ENCODE peak calls at places on chromosomes 16 and 17, in nine cellular contexts. H, K, Q, F, S, U, G, R and I are unnamed samples.

GRCh38 chr16:75264531-75264998 is 13.1 kb upstream of the BCAR1 start:
- DNase-seq in U (no peak), H (peak; percentile 23), F (no peak), R (peak; percentile 35), K (no peak), Q (no peak), G (no peak), S (no peak), I (peak; percentile 33)

GRCh38 chr17:78528541-78528940 is 48.7 kb downstream of the DNAH17 start:
- DNase-seq in H (no peak), U (no peak), Q (no peak), K (peak; percentile 46), F (no peak), G (no peak), S (no peak), R (no peak), I (no peak)

GRCh38 chr17:18159551-18160120 is 24.0 kb upstream of the ALKBH5 start:
- DNase-seq in R (peak; percentile 20), G (no peak), S (no peak), Q (no peak), H (no peak), F (no peak), U (no peak), K (no peak), I (no peak)

GRCh38 chr16:57284206-57284951 is at the start of gene PLLP:
- DNase-seq in F (peak; percentile 76), Q (peak; percentile 54), S (no peak), K (peak; percentile 69), R (peak; percentile 8), G (no peak), U (no peak), H (peak; percentile 40), I (no peak)

GRCh38 chr16:29182501-29182900 is 197.6 kb downstream of the LAT start:
- DNase-seq in S (peak; percentile 65), U (no peak), K (no peak), H (peak; percentile 79), F (no peak), R (no peak), Q (no peak), G (no peak), I (no peak)

GRCh38 chr17:65346166-65346565 is 209.0 kb downstream of the RGS9 start:
- DNase-seq in H (no peak), G (no peak), F (no peak), R (no peak), S (no peak), K (no peak), Q (no peak), U (no peak), I (no peak)

GRCh38 chr17:32518856-32519768 is 32.3 kb downstream of the CDK5R1 start:
- DNase-seq in S (peak; percentile 65), K (peak; percentile 98), H (peak; percentile 62), F (peak; percentile 67), U (no peak), R (no peak), G (peak; percentile 18), Q (peak; percentile 56), I (peak; percentile 54)

GRCh38 chr17:75707096-75707720 is 14.1 kb upstream of the ITGB4 start:
- DNase-seq in G (no peak), K (no peak), H (peak; percentile 69), Q (no peak), U (no peak), S (peak; percentile 73), R (no peak), F (no peak), I (no peak)

GRCh38 chr16:65418435-65418834 is 296.6 kb upstream of the CDH11 start:
- DNase-seq in K (no peak), U (no peak), F (no peak), R (peak; percentile 6), Q (no peak), G (no peak), S (no peak), H (no peak), I (no peak)

GRCh38 chr16:65410801-65411200 is 288.9 kb upstream of the CDH11 start:
- DNase-seq in G (no peak), F (no peak), R (peak; percentile 81), S (no peak), K (no peak), U (peak; percentile 54), Q (no peak), H (no peak), I (peak; percentile 12)

GRCh38 chr16:65415460-65415859 is 293.6 kb upstream of the CDH11 start:
- DNase-seq in U (peak; percentile 35), Q (no peak), S (no peak), H (no peak), K (no peak), G (no peak), R (peak; percentile 12), F (no peak), I (peak; percentile 16)

GRCh38 chr16:65413861-65414260 is 292.0 kb upstream of the CDH11 start:
- DNase-seq in G (no peak), H (no peak), S (no peak), F (no peak), U (no peak), K (no peak), R (peak; percentile 3), Q (no peak), I (no peak)

DNA sequence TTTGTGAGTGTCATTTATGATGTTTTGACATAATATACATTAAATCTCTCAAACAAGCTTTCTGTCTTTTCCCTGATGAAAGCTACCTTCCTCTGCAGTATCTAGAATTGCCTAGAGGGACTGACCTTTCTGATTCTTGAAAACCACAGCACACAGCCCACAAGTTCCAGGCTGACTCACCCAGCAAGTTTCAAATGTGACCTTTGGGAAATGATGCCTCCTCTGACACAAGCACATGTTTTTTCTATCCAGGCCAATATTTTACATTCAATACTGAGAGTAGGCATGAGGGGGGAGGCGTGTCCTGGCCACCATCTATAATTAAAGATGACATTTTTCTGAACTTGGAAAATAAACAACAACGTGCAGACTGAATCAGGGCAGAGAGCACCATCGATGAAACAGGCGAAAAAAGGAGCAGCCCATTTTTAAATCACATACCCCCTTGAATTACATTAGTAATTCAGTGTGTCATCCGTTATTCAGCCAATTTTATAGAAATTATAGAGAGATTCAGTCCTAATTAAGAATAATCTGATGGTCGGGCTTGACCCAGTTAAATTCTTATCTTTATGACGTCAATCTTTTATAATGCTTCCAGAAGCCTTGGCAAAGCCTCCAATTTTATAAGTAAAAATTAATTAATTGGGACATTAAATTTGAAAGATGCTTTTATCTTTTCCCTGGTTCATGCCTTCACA is 292.6 kb upstream of the CDH11 start:
- DNase-seq in K (no peak), H (no peak), Q (no peak), U (peak; percentile 61), S (no peak), R (peak; percentile 87), F (no peak), G (peak; percentile 54), I (peak; percentile 87)
- TF ChIP-seq CTCF in K (no peak), H (no peak), Q (no peak), U (no peak), S (no peak), R (no peak), F (no peak), G (no peak), I (no peak)

DNA sequence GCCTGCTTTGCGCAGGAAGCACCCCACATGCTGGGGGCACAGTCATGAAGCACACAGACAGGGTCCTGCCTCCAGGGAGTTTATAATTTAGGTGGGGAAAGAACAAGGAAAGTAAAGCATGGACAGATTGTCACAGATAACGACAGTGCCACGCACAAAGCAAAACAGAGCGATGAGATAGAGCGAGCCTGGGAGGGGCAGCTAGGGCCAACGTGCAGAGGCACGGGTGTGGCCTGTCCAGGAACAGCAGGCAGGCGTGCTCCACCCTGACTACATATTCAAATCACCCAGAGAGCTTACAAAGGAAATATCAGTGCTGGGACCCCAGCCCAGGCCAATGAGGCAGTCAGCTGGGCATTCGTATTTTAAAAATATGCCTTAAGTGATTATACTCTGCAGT is 16.8 kb downstream of the LGALS9 start:
- DNase-seq in F (no peak), G (no peak), Q (no peak), K (no peak), H (no peak), U (no peak), S (no peak), R (no peak), I (no peak)
- TF ChIP-seq CTCF in F (no peak), G (no peak), Q (no peak), K (no peak), H (no peak), U (no peak), S (no peak), R (no peak), I (no peak)

GRCh38 chr17:40458851-40459482 is 15.7 kb downstream of the IGFBP4 start:
- DNase-seq in U (no peak), K (no peak), Q (no peak), R (no peak), G (no peak), F (no peak), S (no peak), H (no peak), I (no peak)

GRCh38 chr17:40457369-40457768 is 14.1 kb downstream of the IGFBP4 start:
- DNase-seq in F (no peak), G (no peak), S (no peak), U (no peak), R (no peak), Q (no peak), H (no peak), K (no peak), I (no peak)

GRCh38 chr17:40459646-40460584 is 16.7 kb downstream of the IGFBP4 start:
- DNase-seq in G (no peak), S (no peak), H (no peak), K (no peak), R (no peak), Q (no peak), U (no peak), F (no peak), I (no peak)

GRCh38 chr17:40456396-40456951 is 13.2 kb downstream of the IGFBP4 start:
- DNase-seq in S (peak; percentile 84), R (no peak), H (peak; percentile 66), G (no peak), K (no peak), F (no peak), Q (no peak), U (no peak), I (no peak)

DNA sequence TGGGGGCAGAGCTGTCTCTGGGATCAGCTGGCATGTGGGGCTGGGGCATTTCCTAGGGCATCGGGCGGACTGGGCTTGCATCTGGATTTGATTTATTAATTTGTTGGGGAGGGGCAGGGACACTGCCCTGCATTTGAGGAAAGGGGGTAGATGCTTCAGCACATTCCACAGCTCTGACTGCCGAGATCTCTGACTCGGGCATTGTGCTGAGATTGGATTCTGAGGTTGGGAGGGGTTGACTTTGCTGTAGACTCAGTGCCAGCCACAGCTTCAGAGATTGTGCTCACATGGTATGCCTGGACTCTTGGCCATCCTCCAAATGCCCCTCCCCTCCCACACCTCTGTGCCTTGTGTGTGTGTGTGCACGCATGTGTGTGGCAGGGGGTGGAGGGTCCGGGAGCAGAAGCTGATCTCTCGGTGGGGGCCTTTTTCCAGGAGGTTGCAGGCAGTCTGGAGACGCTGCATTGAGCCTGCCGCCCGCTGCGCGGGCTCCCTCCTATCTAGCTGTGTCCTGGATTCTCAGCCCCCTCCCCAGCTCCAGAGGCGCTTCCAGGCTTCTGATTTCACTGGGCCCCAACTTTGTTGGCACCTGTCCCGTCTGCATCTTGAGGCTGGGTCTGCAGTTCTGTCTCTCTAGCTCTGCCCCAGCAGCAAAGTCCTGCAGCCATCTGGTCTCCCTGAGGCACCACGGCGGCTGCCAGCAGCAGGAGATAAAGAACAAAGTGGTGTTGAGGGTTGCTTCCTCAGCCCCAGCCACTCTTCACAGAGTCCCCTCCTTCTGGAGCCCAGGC is 14.9 kb downstream of the IGFBP4 start:
- DNase-seq in S (no peak), U (peak; percentile 42), K (no peak), G (peak; percentile 79), Q (no peak), H (peak; percentile 62), F (no peak), R (peak; percentile 84), I (peak; percentile 95)
- TF ChIP-seq CTCF in S (no peak), U (no peak), K (no peak), G (no peak), Q (no peak), H (no peak), F (no peak), R (no peak), I (no peak)

GRCh38 chr17:63435681-63436522 is 10.2 kb downstream of the CYB561 start:
- DNase-seq in R (no peak), H (no peak), Q (no peak), F (no peak), S (no peak), U (no peak), G (no peak), K (no peak), I (no peak)
- TF ChIP-seq CTCF in R (no peak), H (no peak), Q (no peak), F (no peak), S (no peak), U (peak; percentile 8), G (no peak), K (no peak), I (no peak)